ENCODE peak calls at places on chromosomes 3 and 15, in seven cellular contexts. E, L, R, G, P, C and Z are unnamed samples.

GRCh38 chr15:43794269-43795037 is 2.3 kb downstream of the SERF2 start:
- DNase-seq in E (peak; percentile 83), L (no peak), R (peak; percentile 43), G (no peak), P (no peak), C (no peak), Z (no peak)

GRCh38 chr3:171883893-171884279 is 40.7 kb downstream of the TMEM212 start:
- DNase-seq in E (no peak), L (no peak), R (no peak), G (no peak), P (no peak), C (no peak), Z (no peak)

GRCh38 chr3:187264051-187264450 is 27.5 kb downstream of the MASP1 start:
- DNase-seq in E (peak; percentile 92), L (no peak), R (peak; percentile 69), G (no peak), P (no peak), C (no peak), Z (no peak)

GRCh38 chr15:36361351-36361870 is 218.0 kb upstream of the CDIN1 start:
- DNase-seq in E (peak; percentile 88), L (no peak), R (peak; percentile 65), G (no peak), P (no peak), C (no peak), Z (no peak)

GRCh38 chr3:24493951-24494615 is 567 bp downstream of the THRB start:
- DNase-seq in E (peak; percentile 47), L (peak; percentile 3), R (peak; percentile 26), G (peak; percentile 86), P (peak; percentile 83), C (peak; percentile 73), Z (peak; percentile 72)

GRCh38 chr3:176939022-176939817 is 258.1 kb downstream of the TBL1XR1 start:
- DNase-seq in E (peak; percentile 84), L (peak; percentile 41), R (peak; percentile 90), G (no peak), P (no peak), C (peak; percentile 37), Z (peak; percentile 43)

GRCh38 chr3:1693145-1693544 is 405.5 kb upstream of the CNTN4 start:
- DNase-seq in E (no peak), L (no peak), R (no peak), G (no peak), P (no peak), C (no peak), Z (no peak)

GRCh38 chr3:141093397-141093796 is 42.2 kb downstream of the SPSB4 start:
- DNase-seq in E (no peak), L (no peak), R (no peak), G (no peak), P (no peak), C (no peak), Z (no peak)

GRCh38 chr3:2869905-2870304 is 240.3 kb downstream of the IL5RA start:
- DNase-seq in E (no peak), L (no peak), R (no peak), G (no peak), P (no peak), C (no peak), Z (peak; percentile 42)

GRCh38 chr15:39094116-39094515 is 486.8 kb upstream of the THBS1 start:
- DNase-seq in E (no peak), L (no peak), R (no peak), G (no peak), P (no peak), C (no peak), Z (no peak)

GRCh38 chr3:8885806-8886205 is 77.5 kb downstream of the RAD18 start:
- DNase-seq in E (peak; percentile 46), L (no peak), R (no peak), G (no peak), P (no peak), C (no peak), Z (no peak)

GRCh38 chr3:192331749-192332385 is 395.5 kb downstream of the FGF12 start:
- DNase-seq in E (no peak), L (no peak), R (no peak), G (no peak), P (no peak), C (no peak), Z (no peak)

GRCh38 chr3:122687298-122687697 is 6.7 kb downstream of the PARP14 start:
- DNase-seq in E (no peak), L (no peak), R (no peak), G (no peak), P (no peak), C (no peak), Z (no peak)

GRCh38 chr3:160860346-160860745 is 104.3 kb downstream of the PPM1L start:
- DNase-seq in E (no peak), L (no peak), R (no peak), G (no peak), P (no peak), C (no peak), Z (no peak)

GRCh38 chr3:111326144-111326995 is 215.6 kb upstream of the CD96 start:
- DNase-seq in E (peak; percentile 68), L (no peak), R (peak; percentile 28), G (no peak), P (no peak), C (no peak), Z (no peak)

GRCh38 chr3:124076231-124076630 is 84.3 kb upstream of the ROPN1 start:
- DNase-seq in E (no peak), L (no peak), R (no peak), G (no peak), P (no peak), C (no peak), Z (no peak)

GRCh38 chr3:108345492-108346205 is 49.3 kb downstream of the HHLA2 start:
- DNase-seq in E (no peak), L (no peak), R (no peak), G (no peak), P (no peak), C (no peak), Z (no peak)

GRCh38 chr3:111594205-111594604 is 941 bp downstream of the ZBED2 start:
- DNase-seq in E (peak; percentile 90), L (no peak), R (peak; percentile 51), G (no peak), P (no peak), C (no peak), Z (no peak)

GRCh38 chr15:77335298-77335697 is 84.6 kb downstream of the PEAK1 start:
- DNase-seq in E (peak; percentile 80), L (no peak), R (peak; percentile 42), G (no peak), P (peak; percentile 34), C (no peak), Z (no peak)

GRCh38 chr3:41243183-41243582 is 43.9 kb downstream of the CTNNB1 start:
- DNase-seq in E (no peak), L (no peak), R (no peak), G (no peak), P (no peak), C (no peak), Z (no peak)

GRCh38 chr3:13194285-13195209 is 121.3 kb upstream of the IQSEC1 start:
- DNase-seq in E (no peak), L (no peak), R (no peak), G (peak; percentile 31), P (no peak), C (no peak), Z (no peak)

GRCh38 chr15:91952216-91952615 is 98.7 kb downstream of the SLCO3A1 start:
- DNase-seq in E (no peak), L (no peak), R (no peak), G (no peak), P (no peak), C (no peak), Z (no peak)

GRCh38 chr3:18424213-18424861 is 802 bp downstream of the SATB1 start:
- DNase-seq in E (no peak), L (peak; percentile 38), R (no peak), G (peak; percentile 55), P (peak; percentile 24), C (peak; percentile 50), Z (peak; percentile 8)

GRCh38 chr15:76107169-76107568 is 47.4 kb downstream of the TMEM266 start:
- DNase-seq in E (peak; percentile 11), L (no peak), R (no peak), G (no peak), P (no peak), C (no peak), Z (no peak)

GRCh38 chr3:98612587-98612986 is 19.2 kb upstream of the CPOX start:
- DNase-seq in E (no peak), L (peak; percentile 34), R (peak; percentile 11), G (no peak), P (no peak), C (no peak), Z (no peak)

GRCh38 chr3:63328386-63328785 is 50.3 kb downstream of the SYNPR start:
- DNase-seq in E (peak; percentile 53), L (no peak), R (peak; percentile 23), G (no peak), P (no peak), C (no peak), Z (no peak)

GRCh38 chr3:158471639-158472294 is 99.2 kb upstream of the MLF1 start:
- DNase-seq in E (peak; percentile 89), L (no peak), R (peak; percentile 96), G (no peak), P (no peak), C (no peak), Z (no peak)

GRCh38 chr3:176430244-176430893 is 766.9 kb downstream of the TBL1XR1 start:
- DNase-seq in E (peak; percentile 59), L (no peak), R (peak; percentile 67), G (no peak), P (no peak), C (no peak), Z (no peak)

GRCh38 chr15:52566889-52567288 is 1.9 kb downstream of the ARPP19 start:
- DNase-seq in E (no peak), L (no peak), R (no peak), G (no peak), P (no peak), C (no peak), Z (no peak)

GRCh38 chr3:146161725-146162047 is 702 bp upstream of the PLOD2 start:
- DNase-seq in E (peak; percentile 74), L (no peak), R (peak; percentile 68), G (peak; percentile 13), P (peak; percentile 33), C (peak; percentile 63), Z (peak; percentile 60)

GRCh38 chr3:38477839-38478450 is 18.2 kb upstream of the EXOG start:
- DNase-seq in E (no peak), L (no peak), R (no peak), G (no peak), P (no peak), C (no peak), Z (no peak)

GRCh38 chr15:42427429-42428223 is 63.3 kb downstream of the ZNF106 start:
- DNase-seq in E (peak; percentile 90), L (no peak), R (peak; percentile 68), G (no peak), P (no peak), C (no peak), Z (no peak)

GRCh38 chr3:170697131-170697530 is 111.3 kb upstream of the SLC7A14 start:
- DNase-seq in E (no peak), L (peak; percentile 17), R (no peak), G (no peak), P (no peak), C (no peak), Z (no peak)

GRCh38 chr3:13088020-13089006 is 15.1 kb upstream of the IQSEC1 start:
- DNase-seq in E (no peak), L (no peak), R (no peak), G (no peak), P (no peak), C (no peak), Z (no peak)

GRCh38 chr3:197298858-197299854 is 744 bp upstream of the DLG1 start:
- DNase-seq in E (peak; percentile 39), L (peak; percentile 46), R (no peak), G (peak; percentile 89), P (peak; percentile 29), C (peak; percentile 82), Z (peak; percentile 41)

GRCh38 chr15:88255109-88255495 is 1.4 kb downstream of the NTRK3 start:
- DNase-seq in E (no peak), L (peak; percentile 16), R (no peak), G (no peak), P (no peak), C (no peak), Z (no peak)

GRCh38 chr3:141052570-141053069 is 1.5 kb downstream of the SPSB4 start:
- DNase-seq in E (no peak), L (no peak), R (no peak), G (no peak), P (peak; percentile 43), C (no peak), Z (no peak)

GRCh38 chr15:52730163-52730562 is 51.0 kb upstream of the ATOSA start:
- DNase-seq in E (peak; percentile 43), L (peak; percentile 29), R (peak; percentile 60), G (no peak), P (no peak), C (no peak), Z (no peak)